ENCODE peak calls at places on chromosomes 7 and 10, in nine cellular contexts. One of them, this sample, is unnamed.

GRCh38 chr7:128104109-128104742 is 73.0 kb upstream of the LRRC4 start:
- DNase-seq in upper lobe of right lung: no peak
- DNase-seq in IMR-90: no peak
- DNase-seq in transverse colon: no peak
- DNase-seq in foreskin keratinocyte: no peak
- DNase-seq in WERI-Rb-1: no peak
- DNase-seq in kidney epithelial cell: no peak
- DNase-seq in AG04450: no peak
- DNase-seq in body of pancreas: no peak
- DNase-seq in this sample: peak

GRCh38 chr7:220151-220841 is 27.9 kb downstream of the FAM20C start:
- DNase-seq in upper lobe of right lung: no peak
- DNase-seq in IMR-90: no peak
- DNase-seq in transverse colon: no peak
- DNase-seq in foreskin keratinocyte: no peak
- DNase-seq in WERI-Rb-1: peak
- DNase-seq in kidney epithelial cell: no peak
- DNase-seq in AG04450: no peak
- DNase-seq in body of pancreas: no peak
- DNase-seq in this sample: peak

GRCh38 chr10:22505923-22506685 is 160.8 kb downstream of the SPAG6 start:
- DNase-seq in upper lobe of right lung: no peak
- DNase-seq in IMR-90: no peak
- DNase-seq in transverse colon: peak
- DNase-seq in foreskin keratinocyte: no peak
- DNase-seq in WERI-Rb-1: no peak
- DNase-seq in kidney epithelial cell: no peak
- DNase-seq in AG04450: no peak
- DNase-seq in body of pancreas: no peak
- DNase-seq in this sample: peak

GRCh38 chr10:79176949-79177602 is 108.3 kb downstream of the ZMIZ1 start:
- DNase-seq in upper lobe of right lung: no peak
- DNase-seq in IMR-90: peak
- DNase-seq in transverse colon: no peak
- DNase-seq in foreskin keratinocyte: no peak
- DNase-seq in WERI-Rb-1: no peak
- DNase-seq in kidney epithelial cell: no peak
- DNase-seq in AG04450: no peak
- DNase-seq in body of pancreas: no peak
- DNase-seq in this sample: peak

GRCh38 chr10:110137142-110137545 is 70.3 kb upstream of the MXI1 start:
- DNase-seq in upper lobe of right lung: no peak
- DNase-seq in IMR-90: peak
- DNase-seq in transverse colon: no peak
- DNase-seq in foreskin keratinocyte: peak
- DNase-seq in WERI-Rb-1: no peak
- DNase-seq in kidney epithelial cell: no peak
- DNase-seq in AG04450: peak
- DNase-seq in body of pancreas: no peak
- DNase-seq in this sample: peak

GRCh38 chr10:94066411-94066810 is 72.7 kb downstream of the PLCE1 start:
- DNase-seq in upper lobe of right lung: no peak
- DNase-seq in IMR-90: peak
- DNase-seq in transverse colon: no peak
- DNase-seq in foreskin keratinocyte: no peak
- DNase-seq in WERI-Rb-1: no peak
- DNase-seq in kidney epithelial cell: no peak
- DNase-seq in AG04450: no peak
- DNase-seq in body of pancreas: no peak
- DNase-seq in this sample: peak

GRCh38 chr7:78226059-78226658 is 427.6 kb downstream of the PHTF2 start:
- DNase-seq in upper lobe of right lung: peak
- DNase-seq in IMR-90: peak
- DNase-seq in transverse colon: peak
- DNase-seq in foreskin keratinocyte: no peak
- DNase-seq in WERI-Rb-1: peak
- DNase-seq in kidney epithelial cell: no peak
- DNase-seq in AG04450: no peak
- DNase-seq in body of pancreas: peak
- DNase-seq in this sample: peak

GRCh38 chr10:132361581-132362101 is 29.6 kb downstream of the LRRC27 start:
- DNase-seq in upper lobe of right lung: peak
- DNase-seq in IMR-90: no peak
- DNase-seq in transverse colon: no peak
- DNase-seq in foreskin keratinocyte: no peak
- DNase-seq in WERI-Rb-1: no peak
- DNase-seq in kidney epithelial cell: no peak
- DNase-seq in AG04450: no peak
- DNase-seq in body of pancreas: no peak
- DNase-seq in this sample: no peak

GRCh38 chr10:132346806-132347205 is 14.8 kb downstream of the LRRC27 start:
- DNase-seq in upper lobe of right lung: peak
- DNase-seq in IMR-90: no peak
- DNase-seq in transverse colon: no peak
- DNase-seq in foreskin keratinocyte: no peak
- DNase-seq in WERI-Rb-1: no peak
- DNase-seq in kidney epithelial cell: no peak
- DNase-seq in AG04450: no peak
- DNase-seq in body of pancreas: no peak
- DNase-seq in this sample: no peak

GRCh38 chr10:120613180-120613579 is 156.2 kb downstream of the PLPP4 start:
- DNase-seq in upper lobe of right lung: no peak
- DNase-seq in IMR-90: no peak
- DNase-seq in transverse colon: no peak
- DNase-seq in foreskin keratinocyte: peak
- DNase-seq in WERI-Rb-1: no peak
- DNase-seq in kidney epithelial cell: no peak
- DNase-seq in AG04450: no peak
- DNase-seq in body of pancreas: no peak
- DNase-seq in this sample: no peak

GRCh38 chr7:113085781-113086390 is 741 bp downstream of the GPR85 start:
- DNase-seq in upper lobe of right lung: no peak
- DNase-seq in IMR-90: peak
- DNase-seq in transverse colon: no peak
- DNase-seq in foreskin keratinocyte: no peak
- DNase-seq in WERI-Rb-1: no peak
- DNase-seq in kidney epithelial cell: no peak
- DNase-seq in AG04450: no peak
- DNase-seq in body of pancreas: no peak
- DNase-seq in this sample: peak

GRCh38 chr10:44674536-44674935 is 236.6 kb upstream of the TMEM72 start:
- DNase-seq in upper lobe of right lung: no peak
- DNase-seq in IMR-90: no peak
- DNase-seq in transverse colon: no peak
- DNase-seq in foreskin keratinocyte: no peak
- DNase-seq in WERI-Rb-1: no peak
- DNase-seq in kidney epithelial cell: no peak
- DNase-seq in AG04450: no peak
- DNase-seq in body of pancreas: no peak
- DNase-seq in this sample: no peak

GRCh38 chr10:71666607-71667373 is 52.8 kb downstream of the C10orf105 start:
- DNase-seq in upper lobe of right lung: no peak
- DNase-seq in IMR-90: no peak
- DNase-seq in transverse colon: no peak
- DNase-seq in foreskin keratinocyte: no peak
- DNase-seq in WERI-Rb-1: peak
- DNase-seq in kidney epithelial cell: peak
- DNase-seq in AG04450: no peak
- DNase-seq in body of pancreas: no peak
- DNase-seq in this sample: no peak

GRCh38 chr7:142298009-142298408 is 40.2 kb upstream of the PRSS58 start:
- DNase-seq in upper lobe of right lung: no peak
- DNase-seq in IMR-90: no peak
- DNase-seq in transverse colon: no peak
- DNase-seq in foreskin keratinocyte: no peak
- DNase-seq in WERI-Rb-1: peak
- DNase-seq in kidney epithelial cell: no peak
- DNase-seq in AG04450: no peak
- DNase-seq in body of pancreas: no peak
- DNase-seq in this sample: no peak

GRCh38 chr7:18975689-18976280 is 141.7 kb downstream of the TWIST1 start:
- DNase-seq in upper lobe of right lung: no peak
- DNase-seq in IMR-90: no peak
- DNase-seq in transverse colon: no peak
- DNase-seq in foreskin keratinocyte: no peak
- DNase-seq in WERI-Rb-1: no peak
- DNase-seq in kidney epithelial cell: no peak
- DNase-seq in AG04450: no peak
- DNase-seq in body of pancreas: no peak
- DNase-seq in this sample: no peak

GRCh38 chr10:53357587-53357986 is 585.0 kb upstream of the MBL2 start:
- DNase-seq in upper lobe of right lung: no peak
- DNase-seq in IMR-90: no peak
- DNase-seq in transverse colon: no peak
- DNase-seq in foreskin keratinocyte: peak
- DNase-seq in WERI-Rb-1: no peak
- DNase-seq in kidney epithelial cell: no peak
- DNase-seq in AG04450: no peak
- DNase-seq in body of pancreas: no peak
- DNase-seq in this sample: no peak

GRCh38 chr10:12748186-12748585 is 253.3 kb downstream of the CCDC3 start:
- DNase-seq in upper lobe of right lung: peak
- DNase-seq in IMR-90: no peak
- DNase-seq in transverse colon: no peak
- DNase-seq in foreskin keratinocyte: no peak
- DNase-seq in WERI-Rb-1: no peak
- DNase-seq in kidney epithelial cell: no peak
- DNase-seq in AG04450: no peak
- DNase-seq in body of pancreas: no peak
- DNase-seq in this sample: no peak

GRCh38 chr10:73855413-73855812 is 18.9 kb downstream of the CAMK2G start:
- DNase-seq in upper lobe of right lung: peak
- DNase-seq in IMR-90: no peak
- DNase-seq in transverse colon: peak
- DNase-seq in foreskin keratinocyte: no peak
- DNase-seq in WERI-Rb-1: peak
- DNase-seq in kidney epithelial cell: no peak
- DNase-seq in AG04450: no peak
- DNase-seq in body of pancreas: no peak
- DNase-seq in this sample: no peak

GRCh38 chr10:17229717-17229966 is 1.6 kb downstream of the VIM start:
- DNase-seq in upper lobe of right lung: no peak
- DNase-seq in IMR-90: no peak
- DNase-seq in transverse colon: no peak
- DNase-seq in foreskin keratinocyte: no peak
- DNase-seq in WERI-Rb-1: peak
- DNase-seq in kidney epithelial cell: no peak
- DNase-seq in AG04450: no peak
- DNase-seq in body of pancreas: no peak
- DNase-seq in this sample: no peak

GRCh38 chr10:33143160-33143728 is 185.2 kb upstream of the ITGB1 start:
- DNase-seq in upper lobe of right lung: no peak
- DNase-seq in IMR-90: peak
- DNase-seq in transverse colon: no peak
- DNase-seq in foreskin keratinocyte: peak
- DNase-seq in WERI-Rb-1: no peak
- DNase-seq in kidney epithelial cell: no peak
- DNase-seq in AG04450: peak
- DNase-seq in body of pancreas: no peak
- DNase-seq in this sample: peak

DNA sequence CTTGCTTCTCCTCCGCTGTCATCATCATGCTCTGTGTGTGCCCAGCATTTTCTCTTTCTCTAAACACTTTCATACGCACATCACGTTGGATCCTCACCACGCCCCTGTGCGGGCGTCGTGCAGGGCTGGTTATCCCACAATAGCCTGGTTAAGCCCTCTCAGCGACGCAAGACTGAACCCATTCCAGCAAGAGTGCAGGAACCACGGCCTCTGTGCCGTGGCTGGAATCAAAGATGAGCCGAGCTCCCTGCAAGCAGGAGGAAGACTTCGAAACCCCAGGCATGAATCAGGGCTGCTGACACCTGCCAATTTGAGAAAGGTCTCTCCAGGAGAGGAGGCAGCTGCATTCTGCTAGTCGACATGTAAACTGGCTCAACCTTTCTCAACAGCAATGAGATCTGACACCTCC is 74.8 kb upstream of the FOXK1 start:
- DNase-seq in upper lobe of right lung: no peak
- DNase-seq in IMR-90: no peak
- DNase-seq in transverse colon: no peak
- DNase-seq in foreskin keratinocyte: no peak
- DNase-seq in WERI-Rb-1: peak
- DNase-seq in kidney epithelial cell: no peak
- DNase-seq in AG04450: no peak
- DNase-seq in body of pancreas: no peak
- DNase-seq in this sample: no peak
- TF ChIP-seq CTCF in upper lobe of right lung: no peak
- TF ChIP-seq CTCF in IMR-90: no peak
- TF ChIP-seq CTCF in transverse colon: no peak
- TF ChIP-seq CTCF in foreskin keratinocyte: no peak
- TF ChIP-seq CTCF in WERI-Rb-1: no peak
- TF ChIP-seq CTCF in kidney epithelial cell: no peak
- TF ChIP-seq CTCF in AG04450: no peak
- TF ChIP-seq CTCF in body of pancreas: no peak
- TF ChIP-seq CTCF in this sample: no peak

GRCh38 chr10:50224330-50224952 is 26.9 kb downstream of the ASAH2 start:
- DNase-seq in upper lobe of right lung: no peak
- DNase-seq in IMR-90: peak
- DNase-seq in transverse colon: peak
- DNase-seq in foreskin keratinocyte: peak
- DNase-seq in WERI-Rb-1: peak
- DNase-seq in kidney epithelial cell: peak
- DNase-seq in AG04450: peak
- DNase-seq in body of pancreas: peak
- DNase-seq in this sample: peak
- TF ChIP-seq CTCF in upper lobe of right lung: peak
- TF ChIP-seq CTCF in IMR-90: peak
- TF ChIP-seq CTCF in transverse colon: peak
- TF ChIP-seq CTCF in foreskin keratinocyte: peak
- TF ChIP-seq CTCF in WERI-Rb-1: peak
- TF ChIP-seq CTCF in kidney epithelial cell: peak
- TF ChIP-seq CTCF in AG04450: peak
- TF ChIP-seq CTCF in body of pancreas: peak
- TF ChIP-seq CTCF in this sample: peak

DNA sequence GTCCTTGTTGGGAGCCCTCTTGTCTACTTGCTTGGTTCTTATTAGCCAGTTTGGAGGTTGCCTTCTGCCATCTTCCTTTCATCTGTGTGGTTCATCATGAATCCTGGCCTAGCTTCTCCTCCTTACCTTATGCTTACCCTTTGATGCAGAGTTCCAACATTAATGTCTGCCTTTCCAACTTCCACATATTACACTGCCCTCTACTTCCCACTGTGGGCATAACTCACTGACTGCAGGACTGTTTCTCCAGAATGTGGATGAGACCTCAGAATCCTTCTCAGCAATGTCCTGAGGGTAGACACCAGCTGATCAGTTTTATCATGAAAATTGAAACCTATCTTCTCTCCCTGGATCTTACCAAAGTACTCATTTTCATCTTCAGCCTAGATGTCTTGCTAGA is 491.0 kb downstream of the LRMDA start:
- DNase-seq in upper lobe of right lung: no peak
- DNase-seq in IMR-90: peak
- DNase-seq in transverse colon: no peak
- DNase-seq in foreskin keratinocyte: no peak
- DNase-seq in WERI-Rb-1: no peak
- DNase-seq in kidney epithelial cell: no peak
- DNase-seq in AG04450: no peak
- DNase-seq in body of pancreas: no peak
- DNase-seq in this sample: no peak
- TF ChIP-seq CTCF in upper lobe of right lung: peak
- TF ChIP-seq CTCF in IMR-90: no peak
- TF ChIP-seq CTCF in transverse colon: no peak
- TF ChIP-seq CTCF in foreskin keratinocyte: peak
- TF ChIP-seq CTCF in WERI-Rb-1: peak
- TF ChIP-seq CTCF in kidney epithelial cell: peak
- TF ChIP-seq CTCF in AG04450: peak
- TF ChIP-seq CTCF in body of pancreas: no peak
- TF ChIP-seq CTCF in this sample: peak

GRCh38 chr7:17474724-17475344 is 176.4 kb downstream of the AHR start:
- DNase-seq in upper lobe of right lung: no peak
- DNase-seq in IMR-90: no peak
- DNase-seq in transverse colon: no peak
- DNase-seq in foreskin keratinocyte: no peak
- DNase-seq in WERI-Rb-1: peak
- DNase-seq in kidney epithelial cell: no peak
- DNase-seq in AG04450: no peak
- DNase-seq in body of pancreas: no peak
- DNase-seq in this sample: no peak
- TF ChIP-seq CTCF in upper lobe of right lung: no peak
- TF ChIP-seq CTCF in IMR-90: no peak
- TF ChIP-seq CTCF in transverse colon: no peak
- TF ChIP-seq CTCF in foreskin keratinocyte: peak
- TF ChIP-seq CTCF in WERI-Rb-1: peak
- TF ChIP-seq CTCF in kidney epithelial cell: peak
- TF ChIP-seq CTCF in AG04450: peak
- TF ChIP-seq CTCF in body of pancreas: no peak
- TF ChIP-seq CTCF in this sample: peak

This sample was measured in fibroblast of villous mesenchyme.